ENCODE peak calls at places on chromosome X, in six cellular contexts. Q is neural progenitor cell, K is MM.1S, F is PC-3, M is GM12878, B is HepG2. A is an unnamed sample. For H3K4me1, the result is how much of the 10 kb centered on the place peaks cover.

GRCh38 chrX:7514871-7515599 is 327.9 kb upstream of the VCX start:
- DNase-seq in Q (no peak), K (no peak), F (peak), M (no peak), B (no peak), A (no peak)

GRCh38 chrX:149060921-149061320 is 444.2 kb downstream of the IDS start:
- DNase-seq in Q (no peak), K (no peak), F (no peak), M (no peak), B (no peak), A (peak)

GRCh38 chrX:72120798-72121197 is 10.9 kb downstream of the RTL5 start:
- DNase-seq in Q (no peak), K (no peak), F (peak), M (no peak), B (no peak), A (no peak)

GRCh38 chrX:110985470-110985869 is 110.5 kb upstream of the PAK3 start:
- DNase-seq in Q (no peak), K (no peak), F (peak), M (no peak), B (no peak), A (no peak)

GRCh38 chrX:148043456-148043855 is 62.3 kb downstream of the FMR1NB start:
- DNase-seq in Q (no peak), K (no peak), F (peak), M (no peak), B (no peak), A (peak)

GRCh38 chrX:135086197-135086854 is 34.0 kb downstream of the ETDB start:
- DNase-seq in Q (peak), K (peak), F (peak), M (peak), B (peak), A (peak)

GRCh38 chrX:2500681-2501151 is at the start of the genes DHRSX and ZBED1:
- DNase-seq in Q (peak), K (peak), F (peak), M (no peak), B (no peak), A (peak)

GRCh38 chrX:103066606-103067005 is 2.6 kb upstream of the BEX1 start:
- DNase-seq in Q (no peak), K (no peak), F (peak), M (no peak), B (no peak), A (peak)

GRCh38 chrX:1535241-1536041 is 1.5 kb downstream of the P2RY8 start:
- DNase-seq in Q (no peak), K (peak), F (no peak), M (peak), B (no peak), A (no peak)

GRCh38 chrX:107676559-107677378 is 48.5 kb downstream of the PRPS1 start:
- DNase-seq in Q (no peak), K (peak), F (peak), M (no peak), B (no peak), A (peak)

GRCh38 chrX:150219374-150220185 is 143.5 kb upstream of the MAMLD1 start:
- DNase-seq in Q (peak), K (no peak), F (no peak), M (no peak), B (no peak), A (peak)

GRCh38 chrX:21975827-21976226 is 35.3 kb downstream of the SMS start:
- DNase-seq in Q (no peak), K (no peak), F (peak), M (no peak), B (no peak), A (peak)

GRCh38 chrX:23662853-23663252 is 4.4 kb upstream of the PRDX4 start:
- DNase-seq in Q (no peak), K (no peak), F (no peak), M (peak), B (no peak), A (peak)

GRCh38 chrX:1421433-1422134 is 29.7 kb upstream of the SLC25A6 start:
- DNase-seq in Q (no peak), K (no peak), F (no peak), M (no peak), B (no peak), A (no peak)

GRCh38 chrX:130282151-130282550 is 13.5 kb upstream of the ZNF280C start:
- DNase-seq in Q (no peak), K (no peak), F (no peak), M (no peak), B (no peak), A (no peak)

GRCh38 chrX:134761788-134762187 is 103.5 kb upstream of the PLAC1 start:
- DNase-seq in Q (no peak), K (peak), F (peak), M (no peak), B (peak), A (peak)

GRCh38 chrX:150887906-150888465 is 10.5 kb downstream of the CD99L2 start:
- DNase-seq in Q (no peak), K (no peak), F (peak), M (no peak), B (no peak), A (peak)

GRCh38 chrX:136689441-136689840 is 41.5 kb downstream of the CD40LG start:
- DNase-seq in Q (peak), K (peak), F (no peak), M (no peak), B (no peak), A (peak)

GRCh38 chrX:74250574-74250973 is 53.4 kb upstream of the ZCCHC13 start:
- DNase-seq in Q (no peak), K (no peak), F (no peak), M (no peak), B (no peak), A (no peak)

GRCh38 chrX:119272882-119273806 is 37.1 kb downstream of the PGRMC1 start:
- DNase-seq in Q (peak), K (no peak), F (no peak), M (no peak), B (no peak), A (peak)

GRCh38 chrX:107669276-107669675 is 41.0 kb downstream of the PRPS1 start:
- DNase-seq in Q (no peak), K (no peak), F (no peak), M (no peak), B (no peak), A (no peak)

GRCh38 chrX:140764401-140764919 is 54.9 kb downstream of the LINC00632 start:
- DNase-seq in Q (peak), K (peak), F (peak), M (no peak), B (no peak), A (peak)

GRCh38 chrX:133676344-133677122 is 261.2 kb upstream of the GPC4 start:
- DNase-seq in Q (no peak), K (no peak), F (peak), M (no peak), B (peak), A (no peak)

GRCh38 chrX:129629837-129630236 is 24.9 kb downstream of the APLN start:
- DNase-seq in Q (no peak), K (no peak), F (no peak), M (no peak), B (no peak), A (no peak)

GRCh38 chrX:27600686-27601085 is 10.5 kb downstream of the DCAF8L2 start:
- DNase-seq in Q (no peak), K (no peak), F (peak), M (no peak), B (no peak), A (peak)

GRCh38 chrX:23952984-23953907 is 45.4 kb downstream of the CXorf58 start:
- DNase-seq in Q (peak), K (peak), F (no peak), M (peak), B (no peak), A (no peak)

GRCh38 chrX:148500428-148501120 is at the start of gene AFF2:
- DNase-seq in Q (peak), K (peak), F (no peak), M (no peak), B (no peak), A (peak)

GRCh38 chrX:95059909-95060308 is 1385.9 kb downstream of the FAM133A start:
- DNase-seq in Q (no peak), K (peak), F (no peak), M (no peak), B (no peak), A (peak)

GRCh38 chrX:132795211-132795610 is 163.2 kb downstream of the HS6ST2 start:
- DNase-seq in Q (peak), K (no peak), F (no peak), M (no peak), B (no peak), A (no peak)

GRCh38 chrX:64206556-64207162 is 1.2 kb upstream of the AMER1 start:
- DNase-seq in Q (peak), K (peak), F (no peak), M (no peak), B (no peak), A (no peak)

GRCh38 chrX:130097507-130098201 is 12.6 kb downstream of the ELF4 start:
- DNase-seq in Q (no peak), K (no peak), F (no peak), M (no peak), B (peak), A (no peak)

GRCh38 chrX:48474127-48474526 is 1.9 kb upstream of the FTSJ1 start:
- DNase-seq in Q (peak), K (no peak), F (peak), M (no peak), B (no peak), A (no peak)

GRCh38 chrX:77962068-77962902 is 7.2 kb downstream of the PGAM4 start:
- DNase-seq in Q (no peak), K (no peak), F (no peak), M (no peak), B (no peak), A (peak)

GRCh38 chrX:153646620-153647373 is at the start of gene DUSP9:
- DNase-seq in Q (peak), K (no peak), F (peak), M (no peak), B (peak), A (no peak)

GRCh38 chrX:154444755-154445246 is 860 bp downstream of the FAM50A start:
- DNase-seq in Q (no peak), K (no peak), F (no peak), M (no peak), B (no peak), A (no peak)

GRCh38 chrX:155899366-155899765 is 18.2 kb downstream of the VAMP7 start:
- DNase-seq in Q (no peak), K (no peak), F (no peak), M (no peak), B (no peak), A (no peak)

GRCh38 chrX:53642326-53642725 is 44.2 kb downstream of the HUWE1 start:
- DNase-seq in Q (no peak), K (no peak), F (no peak), M (no peak), B (no peak), A (no peak)

GRCh38 chrX:73069365-73070035 is 9.8 kb downstream of the PABPC1L2A start:
- DNase-seq in Q (no peak), K (no peak), F (no peak), M (no peak), B (no peak), A (no peak)

GRCh38 chrX:119684916-119685224 is 8.1 kb downstream of the SEPTIN6 start:
- DNase-seq in Q (no peak), K (no peak), F (no peak), M (no peak), B (no peak), A (no peak)

GRCh38 chrX:148310402-148311200 is 189.8 kb upstream of the AFF2 start:
- DNase-seq in Q (no peak), K (peak), F (no peak), M (peak), B (no peak), A (no peak)

GRCh38 chrX:38102875-38103274 is 96.5 kb downstream of the SYTL5 start:
- DNase-seq in Q (no peak), K (peak), F (no peak), M (no peak), B (no peak), A (no peak)
- H3K4me1 ChIP-seq in Q (under half), K (under half), F (under half), M (under half), B (under half), A (under half)

GRCh38 chrX:79107891-79108718 is 36.4 kb upstream of the GPR174 start:
- DNase-seq in Q (no peak), K (peak), F (no peak), M (peak), B (no peak), A (no peak)
- H2AFZ ChIP-seq in Q (no peak), K (peak), F (no peak), M (peak), B (no peak), A (no peak)

GRCh38 chrX:70445876-70446275 is 1.2 kb downstream of the DLG3 start:
- DNase-seq in Q (no peak), K (no peak), F (no peak), M (no peak), B (no peak), A (no peak)

GRCh38 chrX:70444326-70445196 is at the start of gene DLG3:
- DNase-seq in Q (peak), K (no peak), F (peak), M (no peak), B (no peak), A (peak)

GRCh38 chrX:70446380-70447350 is 2.0 kb downstream of the DLG3 start:
- DNase-seq in Q (no peak), K (no peak), F (no peak), M (no peak), B (no peak), A (no peak)

GRCh38 chrX:70442224-70442623 is 2.4 kb upstream of the DLG3 start:
- DNase-seq in Q (no peak), K (no peak), F (no peak), M (no peak), B (no peak), A (no peak)

DNA sequence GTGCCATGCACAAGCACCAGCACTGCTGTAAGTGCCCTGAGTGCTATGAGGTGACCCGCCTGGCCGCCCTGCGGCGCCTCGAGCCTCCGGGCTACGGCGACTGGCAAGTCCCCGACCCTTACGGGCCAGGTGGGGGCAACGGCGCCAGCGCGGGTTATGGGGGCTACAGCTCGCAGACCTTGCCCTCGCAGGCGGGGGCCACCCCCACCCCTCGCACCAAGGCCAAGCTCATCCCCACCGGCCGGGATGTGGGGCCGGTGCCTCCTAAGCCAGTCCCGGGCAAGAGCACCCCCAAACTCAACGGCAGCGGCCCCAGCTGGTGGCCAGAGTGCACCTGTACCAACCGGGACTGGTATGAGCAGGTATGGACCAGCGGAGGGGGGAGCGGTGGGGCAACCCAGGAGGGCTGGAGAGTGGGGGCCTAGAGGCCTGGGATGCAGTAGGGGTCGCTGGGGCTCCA is 592 bp downstream of the DLG3 start:
- DNase-seq in Q (no peak), K (no peak), F (no peak), M (no peak), B (no peak), A (no peak)
- TF ChIP-seq EZH2 in Q (no peak), K (no peak), F (no peak), M (no peak), B (no peak), A (no peak)

GRCh38 chrX:19798423-19798822 is 89.0 kb downstream of the SH3KBP1 start:
- DNase-seq in Q (no peak), K (no peak), F (peak), M (no peak), B (no peak), A (no peak)
- H3K4me1 ChIP-seq in Q (under half), K (under half), F (under half), M (under half), B (under half), A (under half)

GRCh38 chrX:44674906-44675305 is 132.2 kb upstream of the FUNDC1 start:
- DNase-seq in Q (no peak), K (no peak), F (no peak), M (no peak), B (no peak), A (no peak)
- H2AFZ ChIP-seq in Q (peak), K (no peak), F (no peak), M (no peak), B (no peak), A (peak)

A was measured in fibroblast of lung.